ENCODE peak calls at places on chromosomes 6 and 20, in four cellular contexts. W is astrocyte, S is cardiac muscle cell, I is tibial nerve. K is an unnamed sample.

GRCh38 chr6:158737710-158738615 is 81.2 kb downstream of the EZR start:
- DNase-seq in W (peak; percentile 67), S (peak; percentile 41), I (no peak), K (no peak)

GRCh38 chr6:53925891-53926290 is 131.1 kb downstream of the LRRC1 start:
- DNase-seq in W (no peak), S (no peak), I (no peak), K (no peak)

GRCh38 chr20:61924211-61924857 is 141.3 kb downstream of the TAF4 start:
- DNase-seq in W (no peak), S (no peak), I (no peak), K (no peak)

GRCh38 chr6:10429638-10430427 is 15.0 kb upstream of the TFAP2A start:
- DNase-seq in W (peak; percentile 30), S (peak; percentile 73), I (no peak), K (no peak)

GRCh38 chr6:151483968-151484367 is 9.8 kb upstream of the CCDC170 start:
- DNase-seq in W (no peak), S (no peak), I (no peak), K (no peak)

GRCh38 chr6:17580518-17581048 is 19.5 kb upstream of the FAM8A1 start:
- DNase-seq in W (peak; percentile 29), S (peak; percentile 59), I (no peak), K (peak; percentile 31)

GRCh38 chr20:50344232-50345071 is 153.8 kb downstream of the CEBPB start:
- DNase-seq in W (no peak), S (no peak), I (no peak), K (no peak)

GRCh38 chr6:150806790-150807189 is 58.7 kb upstream of the MTHFD1L start:
- DNase-seq in W (no peak), S (no peak), I (no peak), K (no peak)

GRCh38 chr6:133855994-133856393 is 32.9 kb upstream of the TCF21 start:
- DNase-seq in W (no peak), S (no peak), I (no peak), K (no peak)

GRCh38 chr6:89414215-89414614 is 2.1 kb upstream of the RRAGD start:
- DNase-seq in W (no peak), S (no peak), I (no peak), K (no peak)
- H3K27ac ChIP-seq in W (no peak overlapping the region), S (no peak overlapping the region), I (no peak overlapping the region), K (no peak overlapping the region)

GRCh38 chr20:63642518-63643247 is 10.5 kb downstream of the STMN3 start:
- DNase-seq in W (no peak), S (no peak), I (no peak), K (no peak)
- H3K27ac ChIP-seq in W (no peak overlapping the region), S (no peak overlapping the region), I (no peak overlapping the region), K (peak overlapping the region; percentile 75)

DNA sequence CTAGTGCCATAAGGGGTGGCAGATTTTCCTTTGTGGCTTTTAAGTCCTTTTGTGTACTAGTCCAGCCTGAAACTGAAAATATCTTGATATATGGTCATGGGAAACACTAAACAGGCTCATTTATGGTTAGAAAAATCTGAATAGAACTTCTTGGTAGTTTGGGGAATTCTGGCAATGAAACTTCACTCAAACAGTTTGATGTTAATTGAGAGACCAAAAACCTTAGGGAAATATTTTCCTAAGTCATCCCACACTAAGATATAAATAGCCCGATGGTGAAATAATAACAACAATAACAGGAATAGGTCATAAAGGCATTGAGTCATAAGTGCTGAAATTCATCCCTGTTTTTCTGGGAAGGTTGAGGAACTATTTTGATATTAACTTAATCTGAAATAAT is 146.2 kb upstream of the SMLR1 start:
- DNase-seq in W (peak; percentile 69), S (peak; percentile 73), I (no peak), K (no peak)
- H3K27ac ChIP-seq in W (peak overlapping the region; percentile 84), S (no peak overlapping the region), I (peak overlapping the region; percentile 72), K (peak overlapping the region; percentile 40)

GRCh38 chr6:71499667-71500066 is 211.1 kb downstream of the OGFRL1 start:
- DNase-seq in W (no peak), S (no peak), I (no peak), K (no peak)
- H3K27ac ChIP-seq in W (no peak overlapping the region), S (no peak overlapping the region), I (no peak overlapping the region), K (no peak overlapping the region)

GRCh38 chr6:25404693-25405169 is 125.6 kb downstream of the CARMIL1 start:
- DNase-seq in W (no peak), S (no peak), I (no peak), K (no peak)

GRCh38 chr6:25402125-25402524 is 123.0 kb downstream of the CARMIL1 start:
- DNase-seq in W (no peak), S (no peak), I (no peak), K (no peak)

GRCh38 chr6:25404094-25404493 is 124.9 kb downstream of the CARMIL1 start:
- DNase-seq in W (no peak), S (no peak), I (no peak), K (no peak)

GRCh38 chr6:25403150-25403549 is 124.0 kb downstream of the CARMIL1 start:
- DNase-seq in W (no peak), S (no peak), I (no peak), K (no peak)

GRCh38 chr6:25405442-25405841 is 126.3 kb downstream of the CARMIL1 start:
- DNase-seq in W (no peak), S (no peak), I (no peak), K (no peak)
- H3K27ac ChIP-seq in W (no peak overlapping the region), S (no peak overlapping the region), I (no peak overlapping the region), K (no peak overlapping the region)

DNA sequence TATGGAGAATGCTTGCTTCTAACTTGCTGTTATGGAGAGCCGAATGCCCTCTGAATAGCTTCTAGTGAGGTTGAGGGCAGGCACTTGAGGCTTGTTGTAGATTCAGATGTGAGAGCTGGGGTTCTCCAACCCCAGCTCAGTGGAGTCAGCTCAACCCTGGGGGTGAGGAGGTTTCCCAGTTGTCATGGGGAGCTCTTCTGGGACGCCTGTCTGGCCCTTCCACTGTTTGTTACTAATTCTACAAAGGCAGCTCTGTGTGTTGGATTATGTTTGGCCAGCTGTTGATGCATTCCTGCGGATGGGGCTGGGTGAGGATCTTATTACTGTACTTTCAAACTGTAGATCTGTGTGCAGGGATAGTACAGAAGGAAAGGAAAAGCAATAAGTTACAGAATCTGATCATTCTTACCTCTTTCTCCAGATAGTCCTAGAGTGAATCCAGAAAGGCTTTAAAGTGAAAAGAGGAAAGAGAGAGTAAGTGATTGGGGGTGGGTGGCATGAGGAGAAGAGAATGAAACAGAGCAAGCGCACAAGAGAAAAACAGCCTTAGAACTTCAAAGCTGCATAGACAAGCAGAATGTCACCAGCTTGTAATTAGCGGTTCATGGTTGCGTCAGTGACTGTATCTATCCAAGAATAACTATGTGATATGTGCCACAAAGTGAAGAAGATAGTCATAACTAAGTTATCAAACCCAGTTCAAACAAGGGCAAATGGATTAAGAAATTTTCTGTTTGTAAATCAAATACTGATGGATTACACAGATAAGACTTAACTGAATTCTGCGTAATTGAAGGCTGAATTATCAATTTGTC is 148.6 kb downstream of the PRL start:
- DNase-seq in W (peak; percentile 91), S (peak; percentile 83), I (no peak), K (peak; percentile 56)
- H3K27ac ChIP-seq in W (peak overlapping the region; percentile 56), S (peak overlapping the region; percentile 40), I (peak overlapping the region; percentile 30), K (no peak overlapping the region)

GRCh38 chr6:56649782-56650181 is 7.1 kb upstream of the DST start:
- DNase-seq in W (no peak), S (peak; percentile 16), I (no peak), K (no peak)

GRCh38 chr6:56652994-56653393 is 10.3 kb upstream of the DST start:
- DNase-seq in W (peak; percentile 83), S (peak; percentile 56), I (no peak), K (no peak)

GRCh38 chr6:56655250-56655649 is 12.6 kb upstream of the DST start:
- DNase-seq in W (no peak), S (peak; percentile 48), I (no peak), K (no peak)

GRCh38 chr6:56650191-56650590 is 7.5 kb upstream of the DST start:
- DNase-seq in W (no peak), S (no peak), I (no peak), K (no peak)

DNA sequence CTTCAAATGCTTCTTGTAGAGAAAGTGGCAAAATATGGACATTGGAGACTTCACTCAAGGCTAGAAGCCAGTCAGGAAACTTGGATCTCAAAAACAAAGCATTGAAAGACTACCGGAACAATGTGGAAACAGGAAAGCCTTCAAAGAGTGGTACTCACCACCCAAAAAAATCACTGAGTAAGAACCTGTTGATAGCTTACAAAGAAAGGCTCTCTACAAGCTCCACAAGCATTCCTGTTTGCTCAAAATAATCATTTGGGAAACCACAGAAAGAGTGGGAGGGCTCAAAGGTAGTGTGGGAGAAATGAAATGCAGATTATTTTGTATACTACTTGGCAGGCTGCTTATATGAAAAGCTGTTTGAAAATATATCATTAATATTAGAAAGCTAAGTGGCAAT is 9.5 kb upstream of the DST start:
- DNase-seq in W (peak; percentile 81), S (peak; percentile 74), I (no peak), K (no peak)
- H3K27ac ChIP-seq in W (peak overlapping the region; percentile 77), S (no peak overlapping the region), I (peak overlapping the region; percentile 69), K (no peak overlapping the region)

DNA sequence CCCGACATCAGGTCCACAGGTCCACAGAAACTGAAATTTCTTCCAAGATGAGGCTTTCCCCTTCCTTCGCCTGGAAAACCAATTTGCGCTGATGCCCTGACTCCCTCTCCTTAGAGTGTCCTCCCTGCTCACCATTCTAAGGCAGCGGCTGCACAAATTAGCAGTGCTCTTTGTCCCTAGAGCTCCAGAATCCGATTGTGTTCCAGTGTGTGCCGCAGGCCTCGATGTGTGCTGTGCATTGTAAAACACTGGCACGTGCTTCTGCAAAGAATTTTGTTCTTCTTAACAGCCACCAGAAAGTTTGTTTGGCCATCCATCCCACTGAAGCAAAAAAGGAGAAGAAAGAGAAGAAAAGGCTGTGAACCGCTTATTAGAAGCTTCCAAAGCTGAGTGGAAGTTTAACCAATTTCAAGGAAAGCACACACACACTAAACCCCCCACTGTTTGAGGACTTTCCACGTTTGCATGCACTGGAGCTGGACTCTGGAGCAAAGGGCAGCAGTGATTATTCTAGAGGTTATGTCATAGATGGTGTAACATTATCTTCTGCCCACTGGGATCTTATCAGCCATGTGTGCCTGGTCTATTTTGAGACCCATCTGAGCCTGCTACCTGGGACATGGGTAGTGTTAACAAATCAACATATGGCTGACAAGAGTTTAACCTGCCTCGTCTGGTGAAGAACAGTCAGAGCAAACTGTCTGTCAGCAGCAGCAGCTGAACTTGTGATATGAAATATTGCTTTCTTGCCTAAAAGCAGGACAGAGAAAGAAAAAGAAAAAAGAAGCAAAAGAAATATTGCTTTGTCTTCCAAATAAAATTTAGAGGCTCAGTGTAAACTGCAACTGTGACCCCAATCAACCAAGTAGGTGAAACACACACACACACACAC is 64.9 kb upstream of the RREB1 start:
- DNase-seq in W (no peak), S (peak; percentile 12), I (no peak), K (no peak)
- H3K27ac ChIP-seq in W (no peak overlapping the region), S (peak overlapping the region; percentile 86), I (no peak overlapping the region), K (peak overlapping the region; percentile 53)

GRCh38 chr6:145081677-145082076 is 653.6 kb downstream of the EPM2A start:
- DNase-seq in W (no peak), S (no peak), I (no peak), K (no peak)

GRCh38 chr6:145087034-145087433 is 648.3 kb downstream of the EPM2A start:
- DNase-seq in W (peak; percentile 88), S (no peak), I (no peak), K (no peak)

GRCh38 chr6:145086197-145086596 is 649.1 kb downstream of the EPM2A start:
- DNase-seq in W (peak; percentile 15), S (peak; percentile 82), I (no peak), K (peak; percentile 13)

GRCh38 chr6:145080651-145081050 is 654.7 kb downstream of the EPM2A start:
- DNase-seq in W (no peak), S (no peak), I (no peak), K (no peak)

DNA sequence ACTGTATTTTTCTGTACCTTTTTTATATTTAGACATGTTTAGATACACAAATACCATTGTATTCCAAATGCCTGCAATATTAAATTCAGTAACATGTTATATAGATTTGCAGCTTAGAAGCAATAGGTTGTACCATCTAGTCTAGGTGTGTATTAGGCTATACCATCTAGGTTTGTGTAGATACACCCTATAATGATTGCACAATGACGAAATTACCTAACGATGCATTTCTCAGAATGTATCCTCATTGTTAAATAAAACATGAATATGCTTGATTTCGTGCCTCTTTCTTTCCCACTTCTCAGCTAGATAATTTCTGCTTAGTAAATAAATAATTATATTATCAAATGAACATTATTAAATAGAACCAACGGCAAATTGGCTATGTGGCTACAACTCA is 653.0 kb downstream of the EPM2A start:
- DNase-seq in W (no peak), S (no peak), I (no peak), K (no peak)
- H3K27ac ChIP-seq in W (no peak overlapping the region), S (no peak overlapping the region), I (no peak overlapping the region), K (no peak overlapping the region)

K was measured in heart right ventricle.